ENCODE peak calls at places on chromosomes 2 and 18, in six cellular contexts. One of them, this sample, is unnamed.
A peak's percentile ranks its signal among the peaks of the same experiment; 100 is the strongest.

GRCh38 chr2:154193246-154193645 is 321.5 kb downstream of the GALNT13 start:
- DNase-seq in uterus: no peak
- DNase-seq in lung: no peak
- DNase-seq in CD4-positive, CD25-positive, alpha-beta regulatory T cell: no peak
- DNase-seq in psoas muscle: no peak
- DNase-seq in IMR-90: no peak
- DNase-seq in this sample: no peak

GRCh38 chr2:190328748-190329147 is 9.1 kb upstream of the HIBCH start:
- DNase-seq in psoas muscle: no peak
- DNase-seq in lung: no peak
- DNase-seq in IMR-90: peak; percentile 33
- DNase-seq in uterus: no peak
- DNase-seq in CD4-positive, CD25-positive, alpha-beta regulatory T cell: no peak
- DNase-seq in this sample: no peak

GRCh38 chr2:32715981-32716380 is 88.1 kb downstream of the TTC27 start:
- DNase-seq in psoas muscle: no peak
- DNase-seq in CD4-positive, CD25-positive, alpha-beta regulatory T cell: no peak
- DNase-seq in IMR-90: peak; percentile 63
- DNase-seq in lung: no peak
- DNase-seq in uterus: no peak
- DNase-seq in this sample: no peak

GRCh38 chr18:76984193-76985155 is 148.1 kb downstream of the MBP start:
- DNase-seq in uterus: no peak
- DNase-seq in IMR-90: no peak
- DNase-seq in CD4-positive, CD25-positive, alpha-beta regulatory T cell: no peak
- DNase-seq in lung: no peak
- DNase-seq in psoas muscle: no peak
- DNase-seq in this sample: no peak

GRCh38 chr2:64779117-64779690 is 125.5 kb upstream of the SERTAD2 start:
- DNase-seq in psoas muscle: no peak
- DNase-seq in IMR-90: peak; percentile 90
- DNase-seq in uterus: no peak
- DNase-seq in CD4-positive, CD25-positive, alpha-beta regulatory T cell: peak; percentile 6
- DNase-seq in lung: no peak
- DNase-seq in this sample: no peak

GRCh38 chr2:172423120-172423519 is 4.3 kb upstream of the ITGA6 start:
- DNase-seq in IMR-90: no peak
- DNase-seq in lung: no peak
- DNase-seq in CD4-positive, CD25-positive, alpha-beta regulatory T cell: no peak
- DNase-seq in uterus: no peak
- DNase-seq in psoas muscle: no peak
- DNase-seq in this sample: no peak

GRCh38 chr2:33433279-33434235 is 42.9 kb upstream of the RASGRP3 start:
- DNase-seq in CD4-positive, CD25-positive, alpha-beta regulatory T cell: no peak
- DNase-seq in psoas muscle: no peak
- DNase-seq in IMR-90: no peak
- DNase-seq in lung: no peak
- DNase-seq in uterus: no peak
- DNase-seq in this sample: no peak

GRCh38 chr2:117979911-117980341 is 33.9 kb downstream of the CCDC93 start:
- DNase-seq in lung: no peak
- DNase-seq in uterus: no peak
- DNase-seq in IMR-90: no peak
- DNase-seq in CD4-positive, CD25-positive, alpha-beta regulatory T cell: no peak
- DNase-seq in psoas muscle: no peak
- DNase-seq in this sample: no peak

GRCh38 chr2:30768036-30768686 is 39.1 kb downstream of the CAPN13 start:
- DNase-seq in uterus: no peak
- DNase-seq in IMR-90: no peak
- DNase-seq in psoas muscle: no peak
- DNase-seq in lung: no peak
- DNase-seq in CD4-positive, CD25-positive, alpha-beta regulatory T cell: no peak
- DNase-seq in this sample: no peak

GRCh38 chr2:38146302-38146916 is 70.5 kb upstream of the CYP1B1 start:
- DNase-seq in IMR-90: peak; percentile 95
- DNase-seq in uterus: peak; percentile 59
- DNase-seq in lung: no peak
- DNase-seq in psoas muscle: peak; percentile 53
- DNase-seq in CD4-positive, CD25-positive, alpha-beta regulatory T cell: no peak
- DNase-seq in this sample: peak; percentile 70

GRCh38 chr2:75751824-75752468 is 41.2 kb upstream of the GCFC2 start:
- DNase-seq in lung: no peak
- DNase-seq in IMR-90: no peak
- DNase-seq in CD4-positive, CD25-positive, alpha-beta regulatory T cell: no peak
- DNase-seq in psoas muscle: no peak
- DNase-seq in uterus: no peak
- DNase-seq in this sample: no peak

GRCh38 chr18:22822024-22822423 is 111.1 kb upstream of the RBBP8 start:
- DNase-seq in CD4-positive, CD25-positive, alpha-beta regulatory T cell: no peak
- DNase-seq in uterus: no peak
- DNase-seq in psoas muscle: no peak
- DNase-seq in lung: no peak
- DNase-seq in IMR-90: peak; percentile 78
- DNase-seq in this sample: no peak

GRCh38 chr2:184067502-184067901 is 530.8 kb upstream of the ZNF804A start:
- DNase-seq in lung: no peak
- DNase-seq in uterus: no peak
- DNase-seq in IMR-90: no peak
- DNase-seq in CD4-positive, CD25-positive, alpha-beta regulatory T cell: no peak
- DNase-seq in psoas muscle: no peak
- DNase-seq in this sample: no peak

GRCh38 chr18:21853020-21853419 is 112.4 kb downstream of the MIB1 start:
- DNase-seq in psoas muscle: no peak
- DNase-seq in CD4-positive, CD25-positive, alpha-beta regulatory T cell: peak; percentile 50
- DNase-seq in IMR-90: peak; percentile 63
- DNase-seq in lung: no peak
- DNase-seq in uterus: no peak
- DNase-seq in this sample: no peak

GRCh38 chr2:37966326-37966725 is 41.2 kb downstream of the RMDN2 start:
- DNase-seq in CD4-positive, CD25-positive, alpha-beta regulatory T cell: no peak
- DNase-seq in IMR-90: no peak
- DNase-seq in psoas muscle: no peak
- DNase-seq in uterus: no peak
- DNase-seq in lung: no peak
- DNase-seq in this sample: no peak

GRCh38 chr2:239725551-239725890 is 299.6 kb downstream of the NDUFA10 start:
- DNase-seq in CD4-positive, CD25-positive, alpha-beta regulatory T cell: no peak
- DNase-seq in IMR-90: no peak
- DNase-seq in lung: no peak
- DNase-seq in psoas muscle: peak; percentile 34
- DNase-seq in uterus: peak; percentile 8
- DNase-seq in this sample: no peak

GRCh38 chr2:107336536-107336935 is 450.6 kb upstream of the ST6GAL2 start:
- DNase-seq in uterus: no peak
- DNase-seq in lung: no peak
- DNase-seq in IMR-90: no peak
- DNase-seq in psoas muscle: no peak
- DNase-seq in CD4-positive, CD25-positive, alpha-beta regulatory T cell: no peak
- DNase-seq in this sample: no peak

GRCh38 chr2:106561356-106561755 is 74.2 kb downstream of the CD8B2 start:
- DNase-seq in lung: no peak
- DNase-seq in CD4-positive, CD25-positive, alpha-beta regulatory T cell: no peak
- DNase-seq in IMR-90: no peak
- DNase-seq in psoas muscle: peak; percentile 84
- DNase-seq in uterus: no peak
- DNase-seq in this sample: peak; percentile 51

GRCh38 chr2:235956281-235956970 is 211.8 kb downstream of the GBX2 start:
- DNase-seq in uterus: no peak
- DNase-seq in lung: no peak
- DNase-seq in psoas muscle: no peak
- DNase-seq in CD4-positive, CD25-positive, alpha-beta regulatory T cell: no peak
- DNase-seq in IMR-90: no peak
- DNase-seq in this sample: no peak

GRCh38 chr18:51137891-51138290 is 59.6 kb downstream of the MEX3C start:
- DNase-seq in IMR-90: no peak
- DNase-seq in uterus: no peak
- DNase-seq in lung: no peak
- DNase-seq in CD4-positive, CD25-positive, alpha-beta regulatory T cell: no peak
- DNase-seq in psoas muscle: no peak
- DNase-seq in this sample: no peak

GRCh38 chr18:42736074-42736473 is 379.4 kb downstream of the RIT2 start:
- DNase-seq in CD4-positive, CD25-positive, alpha-beta regulatory T cell: no peak
- DNase-seq in IMR-90: no peak
- DNase-seq in lung: no peak
- DNase-seq in uterus: no peak
- DNase-seq in psoas muscle: no peak
- DNase-seq in this sample: no peak

GRCh38 chr2:6926071-6926732 is 9.0 kb downstream of the RNF144A start:
- DNase-seq in psoas muscle: no peak
- DNase-seq in CD4-positive, CD25-positive, alpha-beta regulatory T cell: no peak
- DNase-seq in uterus: no peak
- DNase-seq in IMR-90: no peak
- DNase-seq in lung: no peak
- DNase-seq in this sample: no peak
- H3K4me1 ChIP-seq in psoas muscle: peaks cover 54% of the 10 kb centered on the region
- H3K4me1 ChIP-seq in CD4-positive, CD25-positive, alpha-beta regulatory T cell: peaks cover 7% of the 10 kb centered on the region
- H3K4me1 ChIP-seq in uterus: peaks cover 5% of the 10 kb centered on the region
- H3K4me1 ChIP-seq in IMR-90: no peaks in the 10 kb centered on the region
- H3K4me1 ChIP-seq in lung: peaks cover 16% of the 10 kb centered on the region
- H3K4me1 ChIP-seq in this sample: peaks cover 16% of the 10 kb centered on the region

DNA sequence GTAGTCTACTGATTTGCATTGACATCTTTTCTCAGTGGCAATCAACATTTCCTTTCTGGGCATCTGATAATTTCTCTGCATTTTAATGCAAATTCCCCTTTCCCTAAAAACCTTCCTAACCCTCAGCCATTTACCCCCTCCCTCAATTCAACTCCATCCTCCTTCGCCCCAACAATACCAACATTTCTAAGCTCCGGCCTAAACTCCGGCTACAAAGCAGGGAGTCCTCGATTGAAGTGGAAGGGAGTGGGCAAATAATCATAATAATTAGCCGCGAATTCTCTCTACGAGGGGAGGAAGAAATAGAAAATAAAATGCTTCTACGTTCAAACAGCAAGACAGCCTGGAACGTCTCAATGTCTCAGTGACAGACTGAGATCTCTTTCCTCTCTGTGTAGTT is 4.6 kb downstream of the BCL11A start:
- DNase-seq in uterus: no peak
- DNase-seq in lung: no peak
- DNase-seq in CD4-positive, CD25-positive, alpha-beta regulatory T cell: no peak
- DNase-seq in psoas muscle: no peak
- DNase-seq in IMR-90: no peak
- DNase-seq in this sample: no peak
- H3K4me3 ChIP-seq in uterus: no peak overlapping the region
- H3K4me3 ChIP-seq in lung: no peak overlapping the region
- H3K4me3 ChIP-seq in CD4-positive, CD25-positive, alpha-beta regulatory T cell: no peak overlapping the region
- H3K4me3 ChIP-seq in psoas muscle: peak overlapping the region; percentile 85
- H3K4me3 ChIP-seq in IMR-90: no peak overlapping the region
- H3K4me3 ChIP-seq in this sample: peak overlapping the region; percentile 66

GRCh38 chr2:62474173-62474572 is 31.8 kb downstream of the TMEM17 start:
- DNase-seq in psoas muscle: no peak
- DNase-seq in lung: no peak
- DNase-seq in IMR-90: no peak
- DNase-seq in uterus: no peak
- DNase-seq in CD4-positive, CD25-positive, alpha-beta regulatory T cell: no peak
- DNase-seq in this sample: no peak
- H3K4me1 ChIP-seq in psoas muscle: peaks cover 11% of the 10 kb centered on the region
- H3K4me1 ChIP-seq in lung: peaks cover 5% of the 10 kb centered on the region
- H3K4me1 ChIP-seq in IMR-90: peaks cover 9% of the 10 kb centered on the region
- H3K4me1 ChIP-seq in uterus: peaks cover 3% of the 10 kb centered on the region
- H3K4me1 ChIP-seq in CD4-positive, CD25-positive, alpha-beta regulatory T cell: peaks cover 4% of the 10 kb centered on the region
- H3K4me1 ChIP-seq in this sample: peaks cover 13% of the 10 kb centered on the region

GRCh38 chr18:70291295-70291574 is 2.4 kb downstream of the SOCS6 start:
- DNase-seq in CD4-positive, CD25-positive, alpha-beta regulatory T cell: no peak
- DNase-seq in lung: no peak
- DNase-seq in IMR-90: no peak
- DNase-seq in psoas muscle: no peak
- DNase-seq in uterus: no peak
- DNase-seq in this sample: no peak
- H3K4me3 ChIP-seq in CD4-positive, CD25-positive, alpha-beta regulatory T cell: no peak overlapping the region
- H3K4me3 ChIP-seq in lung: no peak overlapping the region
- H3K4me3 ChIP-seq in IMR-90: no peak overlapping the region
- H3K4me3 ChIP-seq in psoas muscle: peak overlapping the region; percentile 89
- H3K4me3 ChIP-seq in uterus: no peak overlapping the region
- H3K4me3 ChIP-seq in this sample: no peak overlapping the region

DNA sequence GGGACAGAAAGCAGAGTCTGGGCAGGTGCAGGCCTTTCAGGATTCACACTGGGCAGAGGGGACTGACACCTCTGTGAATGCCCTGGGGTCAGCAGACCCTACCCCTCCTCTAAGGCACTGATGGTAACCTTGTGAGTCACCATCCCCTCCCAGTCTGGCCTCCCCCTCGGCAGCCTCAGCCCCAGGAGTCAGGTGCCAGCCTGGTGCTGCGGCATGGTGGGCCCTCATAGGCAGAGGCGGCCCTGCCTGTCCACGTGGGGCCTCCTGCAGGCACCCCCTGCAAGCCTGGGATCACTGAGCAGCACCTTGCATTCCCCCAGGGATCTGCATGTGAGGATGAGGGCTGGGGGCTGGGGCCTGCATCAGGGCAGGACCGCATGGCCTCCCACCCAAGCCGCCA is 4.8 kb upstream of the GPR17 start:
- DNase-seq in uterus: no peak
- DNase-seq in IMR-90: no peak
- DNase-seq in lung: no peak
- DNase-seq in psoas muscle: no peak
- DNase-seq in CD4-positive, CD25-positive, alpha-beta regulatory T cell: no peak
- DNase-seq in this sample: no peak
- H3K4me1 ChIP-seq in uterus: peaks cover 6% of the 10 kb centered on the region
- H3K4me1 ChIP-seq in IMR-90: peaks cover 11% of the 10 kb centered on the region
- H3K4me1 ChIP-seq in lung: no peaks in the 10 kb centered on the region
- H3K4me1 ChIP-seq in psoas muscle: peaks cover 13% of the 10 kb centered on the region
- H3K4me1 ChIP-seq in CD4-positive, CD25-positive, alpha-beta regulatory T cell: peaks cover 66% of the 10 kb centered on the region
- H3K4me1 ChIP-seq in this sample: peaks cover 3% of the 10 kb centered on the region

DNA sequence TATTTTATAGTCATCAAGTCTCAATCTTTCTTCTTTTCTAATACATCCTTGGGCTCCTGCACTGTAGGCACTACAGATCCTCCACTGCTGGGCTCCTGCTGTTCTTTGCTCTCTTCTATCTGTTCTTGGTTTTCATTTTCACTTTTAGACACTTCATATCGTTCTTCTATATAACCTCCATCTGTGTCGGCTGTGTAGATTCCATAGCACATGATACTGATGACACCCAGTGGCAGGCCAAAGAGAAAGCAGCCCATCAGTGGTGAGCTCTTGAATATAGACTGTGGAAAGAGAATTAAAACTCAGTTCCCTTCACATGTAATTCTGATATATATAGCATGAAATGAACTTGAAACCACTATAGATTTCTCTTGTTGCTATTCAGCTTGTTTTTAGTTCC is 38.0 kb downstream of the TMX3 start:
- DNase-seq in lung: no peak
- DNase-seq in IMR-90: peak; percentile 25
- DNase-seq in uterus: no peak
- DNase-seq in CD4-positive, CD25-positive, alpha-beta regulatory T cell: peak; percentile 10
- DNase-seq in psoas muscle: no peak
- DNase-seq in this sample: no peak
- H3K4me3 ChIP-seq in lung: no peak overlapping the region
- H3K4me3 ChIP-seq in IMR-90: no peak overlapping the region
- H3K4me3 ChIP-seq in uterus: no peak overlapping the region
- H3K4me3 ChIP-seq in CD4-positive, CD25-positive, alpha-beta regulatory T cell: no peak overlapping the region
- H3K4me3 ChIP-seq in psoas muscle: no peak overlapping the region
- H3K4me3 ChIP-seq in this sample: no peak overlapping the region

DNA sequence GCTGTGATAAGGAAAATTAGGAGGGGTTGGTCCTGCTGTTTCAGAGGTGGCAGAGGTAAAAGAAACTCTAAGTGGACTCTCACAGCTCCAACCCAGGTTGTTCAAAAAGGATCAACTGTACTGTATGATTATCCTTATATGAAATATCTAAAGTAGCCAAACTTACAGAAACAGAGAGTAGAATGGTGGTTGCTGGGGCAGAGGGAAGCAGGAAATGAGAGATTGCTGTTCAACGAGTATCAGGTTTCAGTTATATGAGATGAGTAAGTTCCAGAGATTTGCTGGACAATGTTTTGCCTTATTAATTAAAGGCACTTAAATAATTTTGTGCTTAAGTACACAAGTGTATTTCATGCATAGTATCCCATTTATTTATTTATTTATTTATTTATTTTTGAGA is 972.0 kb upstream of the LRRTM1 start:
- DNase-seq in lung: no peak
- DNase-seq in uterus: no peak
- DNase-seq in psoas muscle: no peak
- DNase-seq in CD4-positive, CD25-positive, alpha-beta regulatory T cell: no peak
- DNase-seq in IMR-90: no peak
- DNase-seq in this sample: no peak
- H3K4me1 ChIP-seq in lung: no peaks in the 10 kb centered on the region
- H3K4me1 ChIP-seq in uterus: no peaks in the 10 kb centered on the region
- H3K4me1 ChIP-seq in psoas muscle: no peaks in the 10 kb centered on the region
- H3K4me1 ChIP-seq in CD4-positive, CD25-positive, alpha-beta regulatory T cell: no peaks in the 10 kb centered on the region
- H3K4me1 ChIP-seq in IMR-90: no peaks in the 10 kb centered on the region
- H3K4me1 ChIP-seq in this sample: no peaks in the 10 kb centered on the region

This sample was measured in right cardiac atrium.